ENCODE peak calls at places on chromosome 13, in four cellular contexts. K, M, P and Y are unnamed samples.

GRCh38 chr13:105442941-105443340 is 1092.5 kb downstream of the EFNB2 start:
- DNase-seq in K (no peak), P (peak), M (no peak), Y (no peak)

GRCh38 chr13:50389726-50390125 is 374.5 kb downstream of the KCNRG start:
- DNase-seq in P (no peak), M (no peak), K (no peak), Y (no peak)

GRCh38 chr13:91134773-91135124 is 212.7 kb upstream of the MIR17HG start:
- DNase-seq in P (no peak), K (no peak), M (no peak), Y (no peak)

GRCh38 chr13:32938907-32939306 is 77.3 kb upstream of the KL start:
- DNase-seq in M (no peak), K (no peak), P (no peak), Y (no peak)

GRCh38 chr13:99484405-99484981 is 16.8 kb upstream of the TM9SF2 start:
- DNase-seq in M (no peak), K (no peak), P (no peak), Y (no peak)

GRCh38 chr13:90713436-90714133 is 633.9 kb upstream of the MIR17HG start:
- DNase-seq in P (no peak), K (no peak), M (peak), Y (no peak)

GRCh38 chr13:51539887-51540286 is 44.4 kb upstream of the WDFY2 start:
- DNase-seq in M (no peak), K (no peak), P (no peak), Y (no peak)

GRCh38 chr13:44855860-44856259 is 133.4 kb downstream of the NUFIP1 start:
- DNase-seq in K (no peak), M (no peak), P (no peak), Y (no peak)

GRCh38 chr13:97437729-97438128 is 3.8 kb downstream of the RAP2A start:
- DNase-seq in K (no peak), M (no peak), P (no peak), Y (no peak)

GRCh38 chr13:35165205-35165604 is 223.1 kb downstream of the NBEA start:
- DNase-seq in M (no peak), K (no peak), P (no peak), Y (no peak)

GRCh38 chr13:24097667-24098066 is 62.9 kb upstream of the SPATA13 start:
- DNase-seq in P (no peak), K (no peak), M (no peak), Y (no peak)

DNA sequence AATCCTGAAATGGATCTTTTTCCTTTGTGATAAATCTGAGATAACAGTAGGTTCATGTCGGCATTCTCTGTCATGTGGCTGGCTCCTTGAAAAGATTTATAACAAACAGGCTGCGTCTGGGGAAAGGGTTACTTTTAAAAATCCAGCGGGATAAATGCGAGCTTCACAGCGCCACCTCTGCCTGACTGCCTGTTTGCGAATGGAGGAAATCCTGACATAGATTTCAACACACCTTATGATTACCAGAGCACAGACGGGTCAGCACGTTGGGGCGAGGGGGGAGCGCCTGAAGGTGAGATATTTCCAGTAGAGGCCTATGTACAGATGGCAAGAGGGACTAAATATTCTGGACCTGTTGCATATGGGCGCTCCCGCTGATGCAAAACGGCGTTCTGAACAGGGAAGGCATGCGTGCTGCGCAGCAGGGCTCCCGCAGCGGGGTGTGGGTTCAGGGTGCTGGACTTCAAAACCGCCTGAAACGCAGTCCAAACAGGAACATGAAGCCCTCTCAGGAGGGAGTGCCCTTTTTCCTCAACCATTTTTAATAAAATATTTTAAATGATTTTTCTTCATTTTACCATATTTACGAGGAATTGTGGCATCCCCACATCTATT is 445.3 kb upstream of the SGCG start:
- DNase-seq in M (no peak), P (no peak), K (no peak), Y (no peak)
- TF ChIP-seq ELF1 in M (no peak), P (no peak), K (no peak), Y (no peak)

GRCh38 chr13:103134271-103134670 is 68.1 kb upstream of the SLC10A2 start:
- DNase-seq in M (peak), P (no peak), K (no peak), Y (no peak)

GRCh38 chr13:103145476-103145875 is 79.3 kb upstream of the SLC10A2 start:
- DNase-seq in M (no peak), K (no peak), P (no peak), Y (no peak)

GRCh38 chr13:103142091-103142594 is 75.9 kb upstream of the SLC10A2 start:
- DNase-seq in P (no peak), M (no peak), K (no peak), Y (no peak)

DNA sequence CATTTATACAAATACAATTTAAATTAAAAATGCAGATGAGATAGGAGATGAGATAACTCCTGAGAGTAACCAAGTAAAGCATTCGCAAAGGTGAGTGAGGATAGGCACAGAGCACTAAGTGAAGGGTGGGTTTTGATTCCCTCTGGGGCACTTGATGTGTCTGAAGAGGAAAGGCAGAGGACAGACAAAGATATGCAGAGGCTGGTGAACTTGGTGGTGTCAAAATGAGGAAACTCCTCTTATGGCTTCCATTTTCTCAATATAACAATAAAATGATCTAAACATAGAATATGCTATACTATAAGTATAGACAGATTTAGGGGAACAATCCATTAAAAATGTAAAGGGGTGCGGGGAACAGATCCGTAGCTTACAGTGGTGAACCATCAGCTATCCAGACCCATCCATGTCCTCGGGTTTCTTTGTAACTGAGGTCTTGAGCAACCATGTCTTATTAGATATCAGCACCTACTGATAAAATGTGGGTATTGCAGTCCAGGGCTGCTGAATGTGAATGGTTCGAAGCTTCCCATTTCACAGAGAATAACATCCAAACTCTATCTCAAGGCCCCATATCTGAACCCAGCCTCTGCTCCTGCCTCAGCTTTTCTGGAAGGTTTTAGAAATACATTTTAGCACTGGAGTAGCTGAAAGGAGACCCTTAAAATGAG is 73.9 kb upstream of the SLC10A2 start:
- DNase-seq in K (peak), P (peak), M (peak), Y (peak)
- TF ChIP-seq ELF1 in K (no peak), P (no peak), M (no peak), Y (no peak)

DNA sequence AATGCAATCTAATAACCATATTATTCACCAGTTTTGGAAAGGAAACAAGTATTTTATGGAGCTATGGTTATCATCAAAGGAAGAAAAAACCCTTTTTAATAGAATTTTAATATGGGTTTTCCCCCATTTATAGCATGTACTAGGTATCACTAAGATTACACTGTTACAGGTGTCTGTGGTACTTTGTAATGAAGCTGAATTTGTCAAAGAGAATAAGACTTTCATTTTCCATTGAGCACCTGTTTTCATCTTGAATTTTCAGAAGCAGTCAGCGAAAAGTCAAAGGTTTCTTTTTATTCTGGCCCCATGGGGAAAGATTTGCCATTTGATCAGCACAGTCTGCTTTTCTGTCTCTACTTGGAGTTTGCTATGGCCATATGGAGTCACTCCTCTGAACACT is 590.1 kb downstream of the DCT start:
- DNase-seq in K (no peak), M (no peak), P (no peak), Y (no peak)
- TF ChIP-seq ELF1 in K (no peak), M (no peak), P (no peak), Y (no peak)

GRCh38 chr13:78600317-78600899 is 2.9 kb downstream of the POU4F1 start:
- DNase-seq in P (no peak), K (no peak), M (no peak), Y (no peak)

GRCh38 chr13:78601886-78602560 is 1.3 kb downstream of the POU4F1 start:
- DNase-seq in M (peak), P (no peak), K (no peak), Y (no peak)

GRCh38 chr13:78599911-78600310 is 3.4 kb downstream of the POU4F1 start:
- DNase-seq in P (no peak), M (no peak), K (no peak), Y (no peak)

GRCh38 chr13:78602561-78603239 is 652 bp downstream of the POU4F1 start:
- DNase-seq in P (no peak), K (no peak), M (no peak), Y (peak)

DNA sequence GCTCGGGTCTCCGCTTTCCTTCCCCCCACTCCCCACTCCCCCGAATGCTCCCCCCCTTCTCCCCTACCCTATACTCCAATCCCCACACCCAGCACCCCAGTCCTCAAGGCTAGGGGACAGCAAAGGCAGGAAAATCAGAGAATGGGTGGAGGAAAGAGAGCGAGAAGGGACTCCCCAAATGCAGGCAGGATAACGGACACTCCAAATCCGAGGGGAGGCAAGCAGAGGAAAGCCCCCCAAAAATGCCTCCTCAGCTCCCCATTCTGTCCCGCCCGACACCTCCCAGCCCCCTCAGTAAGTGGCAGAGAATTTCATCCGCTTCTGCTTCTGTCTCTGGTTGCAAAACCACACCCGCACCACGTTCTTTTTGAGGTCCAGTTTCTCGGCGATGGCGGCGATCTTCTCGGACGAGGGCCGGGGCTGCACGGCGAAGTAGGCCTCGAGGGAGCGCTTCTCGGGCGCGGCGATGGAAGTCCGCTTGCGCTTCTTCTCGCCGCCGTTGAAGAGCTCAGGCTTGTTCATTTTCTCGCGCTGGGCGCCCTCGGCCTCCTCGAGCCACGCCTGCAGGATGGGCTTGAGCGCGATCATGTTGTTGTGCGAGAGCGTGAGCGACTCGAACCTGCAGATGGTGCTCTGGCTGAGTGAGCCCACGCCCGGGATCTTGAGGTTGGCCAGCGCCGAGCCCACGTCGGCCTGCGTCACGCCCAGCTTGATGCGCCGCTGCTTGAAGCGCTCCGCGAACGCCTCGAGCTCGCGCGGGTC is 2.0 kb downstream of the POU4F1 start:
- DNase-seq in P (no peak), K (no peak), M (peak), Y (no peak)
- TF ChIP-seq ELF1 in P (no peak), K (no peak), M (no peak), Y (no peak)

DNA sequence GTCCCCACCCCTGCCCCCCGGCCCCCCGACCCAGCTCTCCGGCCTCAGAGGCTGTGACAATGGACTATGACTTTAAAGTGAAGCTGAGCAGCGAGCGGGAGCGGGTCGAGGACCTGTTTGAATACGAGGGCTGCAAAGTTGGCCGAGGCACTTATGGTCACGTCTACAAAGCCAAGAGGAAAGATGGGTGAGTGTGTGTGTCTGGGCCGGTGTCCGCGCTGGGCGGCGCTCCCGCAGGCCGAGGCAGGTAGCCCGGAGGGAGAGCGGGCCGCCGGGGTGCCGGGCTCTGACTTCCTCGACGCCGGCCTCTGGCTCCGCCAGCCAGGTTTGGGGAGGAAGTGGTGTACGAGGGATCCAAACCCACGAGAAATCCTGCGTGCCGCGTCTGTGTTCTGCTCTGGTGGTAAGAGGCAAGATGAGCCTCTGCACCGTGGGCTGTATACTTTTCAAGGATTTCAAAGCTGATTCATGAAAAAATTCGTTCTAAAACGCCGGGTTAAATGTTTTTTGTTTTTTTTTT is 714 bp downstream of the CDK8 start:
- DNase-seq in K (peak), P (no peak), M (peak), Y (peak)
- TF ChIP-seq ELF1 in K (no peak), P (no peak), M (no peak), Y (no peak)